ENCODE peak calls at places on chromosome 5, in six cellular contexts. J, P, U, B, H and T are unnamed samples.

GRCh38 chr5:91024727-91025126 is 358.4 kb downstream of the ARRDC3 start:
- DNase-seq in H (no peak), B (no peak), J (no peak), U (no peak), P (no peak), T (no peak)

GRCh38 chr5:150624334-150625163 is 15.9 kb upstream of the SYNPO start:
- DNase-seq in H (peak), U (peak), P (no peak), J (no peak), B (no peak), T (no peak)

GRCh38 chr5:170475269-170476000 is 28.4 kb upstream of the KCNIP1 start:
- DNase-seq in B (no peak), P (no peak), J (no peak), U (no peak), H (no peak), T (no peak)

GRCh38 chr5:122755740-122756139 is 19.1 kb upstream of the SNX2 start:
- DNase-seq in B (no peak), P (no peak), J (no peak), H (no peak), U (no peak), T (no peak)

GRCh38 chr5:10695055-10695649 is 65.9 kb downstream of the DAP start:
- DNase-seq in P (peak), H (peak), U (peak), J (peak), B (no peak), T (no peak)

GRCh38 chr5:124906339-124907097 is 160.1 kb upstream of the ZNF608 start:
- DNase-seq in B (no peak), J (peak), U (no peak), H (peak), P (peak), T (no peak)

GRCh38 chr5:170542691-170543275 is 39.0 kb downstream of the KCNIP1 start:
- DNase-seq in U (no peak), B (no peak), H (no peak), P (no peak), J (no peak), T (no peak)

GRCh38 chr5:42832060-42832459 is 20.4 kb upstream of the SELENOP start:
- DNase-seq in P (no peak), U (no peak), J (no peak), H (no peak), B (no peak), T (no peak)

GRCh38 chr5:137695651-137696428 is 40.0 kb downstream of the KLHL3 start:
- DNase-seq in J (no peak), B (no peak), U (no peak), H (no peak), P (peak), T (no peak)

GRCh38 chr5:82174128-82174918 is 103.8 kb downstream of the RPS23 start:
- DNase-seq in B (peak), P (peak), U (peak), J (peak), H (peak), T (no peak)

GRCh38 chr5:43422143-43422542 is 10.0 kb upstream of the CCL28 start:
- DNase-seq in J (peak), U (no peak), H (no peak), P (peak), B (no peak), T (no peak)

GRCh38 chr5:139895647-139896046 is 100.0 kb downstream of the PSD2 start:
- DNase-seq in J (no peak), U (no peak), P (no peak), H (no peak), B (no peak), T (no peak)

GRCh38 chr5:60856059-60856458 is 12.0 kb upstream of the ELOVL7 start:
- DNase-seq in H (no peak), U (no peak), P (no peak), B (no peak), J (no peak), T (no peak)

GRCh38 chr5:1167361-1167727 is 34.1 kb upstream of the SLC6A19 start:
- DNase-seq in B (no peak), H (no peak), J (no peak), U (no peak), P (no peak), T (no peak)

GRCh38 chr5:172528440-172528839 is 74.1 kb upstream of the SH3PXD2B start:
- DNase-seq in J (no peak), P (no peak), U (peak), B (no peak), H (no peak), T (no peak)

GRCh38 chr5:133925866-133926488 is 42.4 kb downstream of the C5orf15 start:
- DNase-seq in B (no peak), H (no peak), U (no peak), J (no peak), P (no peak), T (no peak)

GRCh38 chr5:109876030-109876726 is 186.5 kb downstream of the MAN2A1 start:
- DNase-seq in J (no peak), B (no peak), P (no peak), H (no peak), U (no peak), T (no peak)

GRCh38 chr5:153018121-153018520 is 472.3 kb upstream of the GRIA1 start:
- DNase-seq in B (no peak), H (no peak), P (no peak), U (no peak), J (no peak), T (no peak)

GRCh38 chr5:93677344-93678021 is 63.9 kb downstream of the POU5F2 start:
- DNase-seq in J (peak), P (peak), H (peak), B (peak), U (no peak), T (peak)

GRCh38 chr5:24642022-24642421 is 2.8 kb downstream of the CDH10 start:
- DNase-seq in U (no peak), H (peak), B (no peak), P (no peak), J (peak), T (peak)

GRCh38 chr5:173825215-173825865 is 62.8 kb upstream of the CPEB4 start:
- DNase-seq in J (peak), P (no peak), U (no peak), H (peak), B (no peak), T (no peak)

GRCh38 chr5:79878721-79879336 is 112.2 kb downstream of the MTX3 start:
- DNase-seq in P (no peak), J (peak), U (peak), B (peak), H (peak), T (no peak)

GRCh38 chr5:133735346-133735745 is 123.0 kb upstream of the FSTL4 start:
- DNase-seq in P (peak), B (no peak), J (peak), U (no peak), H (no peak), T (no peak)

GRCh38 chr5:57221049-57221568 is 47.2 kb downstream of the GPBP1 start:
- DNase-seq in U (peak), H (peak), P (peak), J (peak), B (peak), T (peak)

GRCh38 chr5:157496847-157497246 is 36.8 kb downstream of the NIPAL4 start:
- DNase-seq in J (no peak), P (no peak), U (no peak), H (no peak), B (no peak), T (no peak)

GRCh38 chr5:109784687-109785086 is 95.0 kb downstream of the MAN2A1 start:
- DNase-seq in H (peak), P (no peak), U (no peak), J (no peak), B (no peak), T (no peak)

GRCh38 chr5:148586796-148587195 is 67.5 kb downstream of the HTR4 start:
- DNase-seq in B (no peak), U (no peak), J (no peak), P (no peak), H (no peak), T (no peak)

GRCh38 chr5:154483654-154484392 is 5.8 kb upstream of the HAND1 start:
- DNase-seq in B (no peak), U (no peak), J (no peak), P (no peak), H (no peak), T (no peak)

GRCh38 chr5:163261647-163262269 is 175.6 kb upstream of the CCNG1 start:
- DNase-seq in H (no peak), U (no peak), J (no peak), P (no peak), B (no peak), T (peak)

GRCh38 chr5:38445374-38446028 is 110.9 kb downstream of the LIFR start:
- DNase-seq in J (no peak), H (no peak), B (no peak), P (peak), U (no peak), T (no peak)

GRCh38 chr5:167639761-167640160 is 651.7 kb upstream of the WWC1 start:
- DNase-seq in P (no peak), H (no peak), B (no peak), J (no peak), U (no peak), T (no peak)

GRCh38 chr5:1652873-1653707 is 129.3 kb upstream of the LPCAT1 start:
- DNase-seq in P (no peak), H (no peak), J (no peak), U (no peak), B (no peak), T (no peak)

GRCh38 chr5:10703676-10704075 is 57.4 kb downstream of the DAP start:
- DNase-seq in U (no peak), H (no peak), P (no peak), J (no peak), B (no peak), T (no peak)

GRCh38 chr5:177554474-177555111 is at the start of gene FAM193B:
- DNase-seq in H (peak), J (peak), P (peak), U (peak), B (peak), T (peak)
- TF ChIP-seq POLR2AphosphoS5 in H (peak), J (no peak), P (no peak), U (peak), B (peak), T (peak)

GRCh38 chr5:142814122-142814521 is 43.9 kb downstream of the ARHGAP26 start:
- DNase-seq in H (no peak), J (no peak), U (no peak), P (peak), B (no peak), T (no peak)

GRCh38 chr5:142817031-142817430 is 46.9 kb downstream of the ARHGAP26 start:
- DNase-seq in P (no peak), H (no peak), B (no peak), U (no peak), J (no peak), T (no peak)

GRCh38 chr5:142813208-142813607 is 43.0 kb downstream of the ARHGAP26 start:
- DNase-seq in P (no peak), J (no peak), H (no peak), U (no peak), B (no peak), T (no peak)

GRCh38 chr5:142816577-142816976 is 46.4 kb downstream of the ARHGAP26 start:
- DNase-seq in H (no peak), B (no peak), J (no peak), P (peak), U (no peak), T (peak)

GRCh38 chr5:142815469-142815868 is 45.3 kb downstream of the ARHGAP26 start:
- DNase-seq in B (no peak), U (no peak), P (no peak), J (no peak), H (no peak), T (no peak)
- H3K27ac ChIP-seq in B (peak), U (no peak), P (no peak), J (no peak), H (no peak), T (no peak)

DNA sequence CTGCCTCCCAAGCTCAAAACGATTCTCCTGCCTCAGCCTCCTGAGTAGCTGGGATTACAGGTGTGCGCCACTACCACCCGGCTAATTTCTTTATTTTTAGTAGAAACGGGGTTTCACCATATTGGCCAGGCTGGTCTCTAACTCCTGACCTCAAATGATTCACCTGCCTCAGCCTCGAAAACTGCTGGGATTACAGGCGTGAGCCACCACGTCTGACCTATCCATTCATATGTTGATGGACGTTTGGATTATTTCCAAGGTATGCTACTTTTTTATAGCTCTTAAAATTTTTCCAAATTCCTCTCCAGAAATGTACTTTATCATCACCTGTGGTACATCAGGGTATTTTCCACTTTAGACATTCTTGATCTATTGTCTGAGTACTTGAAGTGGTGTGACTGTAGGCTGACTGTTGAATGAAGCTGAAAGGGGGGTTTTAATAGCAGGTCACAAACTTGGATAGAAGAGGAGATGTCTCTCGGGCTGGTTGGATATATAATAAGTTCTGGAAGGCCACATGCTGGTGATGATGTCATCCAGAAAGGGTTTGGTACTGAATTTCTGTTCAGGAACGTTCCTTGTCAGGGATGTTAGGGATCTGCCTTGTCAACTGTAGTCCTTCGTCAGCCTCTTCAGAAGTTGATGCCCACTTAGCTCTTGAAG is 7.4 kb downstream of the CTNNA1 start:
- DNase-seq in P (peak), H (no peak), U (no peak), J (no peak), B (no peak), T (no peak)
- H3K9ac ChIP-seq in P (no peak), H (no peak), U (no peak), J (no peak), B (no peak), T (no peak)

GRCh38 chr5:128224336-128224735 is 140.8 kb downstream of the SLC12A2 start:
- DNase-seq in U (no peak), J (no peak), P (no peak), B (no peak), H (no peak), T (no peak)

GRCh38 chr5:128225245-128226030 is 141.9 kb downstream of the SLC12A2 start:
- DNase-seq in P (no peak), H (no peak), B (no peak), J (no peak), U (no peak), T (no peak)

GRCh38 chr5:128227984-128228383 is 144.4 kb downstream of the SLC12A2 start:
- DNase-seq in U (no peak), H (no peak), B (peak), J (no peak), P (peak), T (no peak)

DNA sequence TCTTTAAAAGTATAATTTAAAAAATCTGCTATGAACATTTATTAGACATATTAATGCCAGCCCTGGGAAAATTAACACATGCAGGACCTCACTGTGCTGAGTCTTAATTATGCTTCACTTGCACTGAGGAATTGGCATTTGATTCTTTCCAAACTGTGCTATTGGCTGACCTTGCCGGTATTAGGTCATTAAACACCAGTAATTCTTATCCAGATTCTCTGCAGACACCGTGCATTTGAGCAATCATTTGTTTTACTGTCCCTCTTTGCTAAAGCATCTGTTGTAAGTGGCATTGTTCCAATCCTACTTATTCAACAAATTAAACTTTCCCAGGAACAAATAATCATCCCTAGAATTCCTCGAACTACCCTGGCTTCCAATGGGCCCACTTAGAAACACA is 144.9 kb downstream of the SLC12A2 start:
- DNase-seq in P (no peak), B (no peak), J (no peak), H (no peak), U (no peak), T (no peak)
- TF ChIP-seq POLR2AphosphoS5 in P (no peak), B (no peak), J (no peak), H (no peak), U (no peak), T (no peak)

GRCh38 chr5:117863589-117864296 is 1124.6 kb downstream of the DTWD2 start:
- DNase-seq in B (no peak), J (no peak), P (no peak), H (no peak), U (no peak), T (no peak)

GRCh38 chr5:117856706-117857105 is 1131.6 kb downstream of the DTWD2 start:
- DNase-seq in H (no peak), P (no peak), U (no peak), B (no peak), J (no peak), T (no peak)

DNA sequence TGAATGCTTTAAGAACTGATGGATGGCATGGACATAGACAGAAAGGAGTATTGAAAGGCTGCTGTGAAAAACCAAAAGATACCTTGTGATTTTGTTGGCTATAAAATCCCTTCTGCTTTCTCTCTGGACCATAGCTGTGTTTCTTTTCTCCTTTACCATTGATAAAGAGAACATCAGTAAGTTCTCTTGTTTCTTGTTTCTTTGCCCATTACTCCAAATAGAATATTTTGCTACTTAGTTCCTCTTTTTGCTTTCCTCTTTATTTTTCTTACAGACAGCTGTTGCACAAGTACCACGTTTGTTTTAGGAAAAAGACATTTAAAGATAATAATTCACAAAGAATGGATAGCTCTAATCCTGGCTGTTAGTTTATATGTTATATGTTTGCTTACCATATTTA is 1129.2 kb downstream of the DTWD2 start:
- DNase-seq in J (no peak), H (no peak), P (no peak), B (no peak), U (no peak), T (no peak)
- H3K27ac ChIP-seq in J (no peak), H (no peak), P (no peak), B (no peak), U (no peak), T (no peak)

DNA sequence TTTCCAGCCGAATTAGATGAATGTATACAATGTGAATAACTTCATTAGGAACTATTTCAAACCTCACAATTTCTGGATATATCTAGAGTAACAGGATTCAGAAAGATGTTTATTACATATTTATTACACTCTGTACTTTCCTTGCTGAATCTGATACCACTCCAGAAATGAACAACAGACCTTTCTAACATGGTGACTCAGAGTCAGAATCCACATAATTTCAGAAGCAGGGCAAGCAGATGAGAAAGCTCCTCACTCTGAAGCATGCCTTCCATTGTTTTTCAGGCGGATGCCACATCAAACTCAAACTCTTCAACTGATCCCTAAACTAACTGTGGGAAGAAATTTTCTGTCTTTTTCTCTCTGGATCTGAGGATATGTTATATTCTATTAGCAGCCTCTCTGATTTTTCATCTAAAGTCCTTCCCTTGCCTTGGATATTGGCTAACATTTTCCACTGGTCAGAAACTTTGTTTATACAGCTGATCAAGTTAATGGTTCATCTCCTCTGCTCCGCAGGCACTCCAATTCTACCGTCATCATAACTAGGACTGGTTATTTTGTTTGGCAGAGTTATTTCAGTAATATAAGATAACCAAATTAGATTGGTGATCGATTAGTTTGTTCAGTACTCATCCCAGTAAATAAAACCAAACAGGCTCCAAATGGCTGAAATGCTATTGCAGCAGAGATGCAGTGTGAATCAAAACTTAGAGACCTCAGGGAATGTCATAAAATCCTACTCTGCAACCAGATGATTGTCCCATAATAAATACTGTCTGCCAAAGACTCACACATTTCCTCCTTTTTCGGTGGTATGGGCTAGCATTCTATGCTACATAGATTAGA is 556.0 kb downstream of the EBF1 start:
- DNase-seq in U (no peak), J (no peak), P (no peak), B (no peak), H (no peak), T (no peak)
- H3K9ac ChIP-seq in U (no peak), J (no peak), P (no peak), B (no peak), H (no peak), T (no peak)

DNA sequence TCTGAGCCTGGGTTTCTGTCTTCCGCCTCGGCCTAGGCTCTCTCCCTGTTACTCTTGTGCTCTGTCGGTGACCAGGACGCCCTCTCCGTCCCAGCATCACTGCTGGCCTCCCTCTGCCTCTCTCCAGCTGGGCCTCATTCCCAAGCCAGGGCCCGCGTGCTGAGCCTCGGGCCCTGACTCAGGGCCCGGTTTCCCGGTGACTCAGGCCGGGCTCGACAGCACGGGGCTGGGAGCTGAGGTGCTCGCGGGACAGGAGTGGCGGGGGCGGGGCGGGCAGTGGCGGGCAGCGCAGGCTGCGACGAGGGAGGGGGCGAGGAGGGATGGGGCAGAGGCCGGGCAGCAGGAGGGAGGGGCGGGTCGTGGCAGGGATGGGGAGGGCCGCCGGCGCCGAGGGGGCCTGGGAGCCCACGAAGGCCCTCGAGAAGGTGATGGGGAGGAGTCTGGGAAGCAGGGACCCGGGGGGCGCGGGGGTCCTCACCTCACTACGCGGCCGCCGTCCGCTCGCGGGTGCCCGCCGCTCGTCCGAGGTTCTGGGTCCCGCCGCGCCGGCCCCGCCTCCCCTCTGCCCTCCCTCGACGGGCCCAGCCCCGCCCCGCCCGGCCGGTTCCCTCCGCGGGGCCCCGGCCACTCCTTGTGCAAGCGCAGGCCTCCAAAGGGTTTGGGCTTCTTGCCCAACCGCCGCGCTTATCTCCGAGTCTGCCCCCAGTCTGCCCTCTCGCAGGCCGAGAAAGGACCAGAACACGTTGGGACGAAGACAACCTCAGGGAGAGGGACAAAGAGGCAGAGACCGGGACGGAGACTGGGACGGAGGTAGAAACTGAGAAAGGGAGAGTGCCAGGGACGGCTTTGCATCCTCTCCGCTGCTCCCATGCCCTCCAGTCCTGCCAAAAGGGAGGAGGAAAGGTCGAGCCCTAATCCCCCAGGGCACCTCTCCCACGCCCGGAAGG is at the start of gene ARAP3:
- DNase-seq in U (peak), J (peak), P (peak), B (peak), H (peak), T (no peak)
- TF ChIP-seq POLR2AphosphoS5 in U (no peak), J (no peak), P (peak), B (peak), H (peak), T (no peak)